ENCODE peak calls at places on chromosomes 5 and 9, in seven cellular contexts. T is cardiac muscle cell, J is fibroblast of lung, U is transverse colon, D is body of pancreas, Z is heart right ventricle, X is cardiac fibroblast. M is an unnamed sample.

GRCh38 chr9:96214639-96215038 is 87.3 kb downstream of the HSD17B3 start:
- DNase-seq in T (no peak), J (no peak), U (no peak), D (no peak), Z (no peak), X (no peak), M (no peak)

GRCh38 chr5:134477462-134478245 is 47.8 kb upstream of the JADE2 start:
- DNase-seq in T (no peak), J (no peak), U (peak; percentile 34), D (no peak), Z (no peak), X (peak; percentile 29), M (no peak)

GRCh38 chr9:21095561-21095960 is 17.8 kb upstream of the IFNB1 start:
- DNase-seq in T (no peak), J (peak; percentile 4), U (no peak), D (no peak), Z (no peak), X (no peak), M (no peak)

GRCh38 chr5:59608745-59609144 is 284.8 kb downstream of the PDE4D start:
- DNase-seq in T (peak; percentile 45), J (peak; percentile 70), U (no peak), D (no peak), Z (no peak), X (no peak), M (peak; percentile 57)

GRCh38 chr9:123191260-123191659 is 77.1 kb downstream of the STRBP start:
- DNase-seq in T (no peak), J (no peak), U (no peak), D (no peak), Z (no peak), X (no peak), M (no peak)

GRCh38 chr9:81964216-81965171 is 21.2 kb downstream of the SPATA31D3 start:
- DNase-seq in T (peak; percentile 23), J (no peak), U (no peak), D (no peak), Z (no peak), X (peak; percentile 6), M (no peak)

GRCh38 chr5:178203670-178204204 is 596 bp upstream of the HNRNPAB start:
- DNase-seq in T (no peak), J (no peak), U (no peak), D (no peak), Z (no peak), X (no peak), M (no peak)

GRCh38 chr5:10427201-10427600 is 14.5 kb upstream of the ROPN1L start:
- DNase-seq in T (no peak), J (no peak), U (no peak), D (no peak), Z (no peak), X (no peak), M (no peak)

GRCh38 chr5:24320633-24321032 is 324.1 kb downstream of the CDH10 start:
- DNase-seq in T (no peak), J (no peak), U (no peak), D (no peak), Z (no peak), X (no peak), M (no peak)

GRCh38 chr5:126043684-126044083 is 379.5 kb upstream of the GRAMD2B start:
- DNase-seq in T (peak; percentile 23), J (peak; percentile 49), U (no peak), D (no peak), Z (no peak), X (peak; percentile 22), M (peak; percentile 32)

GRCh38 chr9:111147021-111147420 is 108.8 kb upstream of the LPAR1 start:
- DNase-seq in T (no peak), J (no peak), U (no peak), D (no peak), Z (no peak), X (no peak), M (no peak)

GRCh38 chr5:53476531-53477480 is 3.6 kb upstream of the FST start:
- DNase-seq in T (no peak), J (no peak), U (no peak), D (no peak), Z (no peak), X (no peak), M (no peak)

GRCh38 chr9:131410051-131410491 is 16.2 kb downstream of the PRRC2B start:
- DNase-seq in T (peak; percentile 77), J (peak; percentile 55), U (no peak), D (no peak), Z (no peak), X (peak; percentile 52), M (peak; percentile 46)

GRCh38 chr5:25489834-25490538 is 845.2 kb upstream of the CDH10 start:
- DNase-seq in T (no peak), J (peak; percentile 64), U (no peak), D (no peak), Z (no peak), X (no peak), M (peak; percentile 47)

GRCh38 chr5:106873558-106873957 is 797.2 kb downstream of the EFNA5 start:
- DNase-seq in T (no peak), J (no peak), U (peak; percentile 82), D (peak; percentile 47), Z (no peak), X (no peak), M (no peak)

GRCh38 chr9:96859461-96860198 is 5.3 kb upstream of the ZNF782 start:
- DNase-seq in T (peak; percentile 31), J (peak; percentile 71), U (no peak), D (peak; percentile 17), Z (no peak), X (peak; percentile 25), M (peak; percentile 77)

DNA sequence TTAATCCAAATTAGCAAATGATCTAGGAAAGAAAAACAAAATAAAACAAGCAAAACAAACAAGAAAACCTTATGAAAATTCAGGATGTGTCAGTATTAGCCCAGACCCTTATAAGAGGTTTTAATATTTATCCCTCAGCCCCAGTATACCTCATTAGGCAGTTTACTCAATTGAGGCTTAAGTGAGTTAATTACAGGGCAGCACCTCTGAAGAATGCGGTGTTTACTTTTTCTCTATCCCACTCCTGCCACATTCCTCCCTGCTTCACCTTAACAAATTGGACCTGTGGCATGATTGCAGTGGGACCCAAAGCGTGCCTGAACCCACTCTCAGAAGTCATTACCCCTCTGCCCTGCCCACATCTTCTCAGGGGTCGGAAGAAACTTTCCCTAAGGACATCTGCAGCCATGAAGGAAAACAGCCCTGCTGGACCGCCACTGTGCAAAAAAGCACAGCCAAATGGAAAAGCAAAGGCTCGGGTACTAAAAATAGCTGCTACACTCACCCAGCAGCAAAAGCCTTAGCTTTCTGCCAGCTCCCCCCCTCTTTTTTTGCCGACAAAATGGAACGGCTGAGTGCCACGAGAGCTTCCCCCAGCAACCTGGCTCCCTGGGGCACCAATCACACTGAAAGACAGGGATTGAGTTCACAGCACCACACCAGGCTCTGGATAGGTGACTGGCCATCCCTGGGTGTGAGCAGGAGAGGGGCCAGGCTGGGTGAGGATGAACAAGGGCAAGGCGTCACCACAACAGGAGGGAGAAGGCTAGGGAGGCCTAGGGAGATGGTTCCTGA is 66.9 kb downstream of the SIL1 start:
- DNase-seq in T (peak; percentile 63), J (peak; percentile 74), U (peak; percentile 9), D (peak; percentile 67), Z (no peak), X (peak; percentile 40), M (peak; percentile 50)
- H3K4me3 ChIP-seq in T (no peak overlapping the region), J (peak overlapping the region; percentile 39), U (no peak overlapping the region), D (no peak overlapping the region), Z (peak overlapping the region; percentile 23), X (no peak overlapping the region), M (no peak overlapping the region)

GRCh38 chr9:110103257-110103656 is 104.7 kb downstream of the C9orf152 start:
- DNase-seq in T (no peak), J (no peak), U (no peak), D (no peak), Z (no peak), X (no peak), M (no peak)

GRCh38 chr9:110101531-110102161 is 106.3 kb downstream of the C9orf152 start:
- DNase-seq in T (peak; percentile 15), J (no peak), U (peak; percentile 62), D (no peak), Z (peak; percentile 22), X (no peak), M (no peak)

GRCh38 chr9:110095238-110095637 is 112.7 kb downstream of the C9orf152 start:
- DNase-seq in T (peak; percentile 80), J (peak; percentile 73), U (no peak), D (no peak), Z (no peak), X (peak; percentile 70), M (peak; percentile 74)

GRCh38 chr9:110095776-110096175 is 112.2 kb downstream of the C9orf152 start:
- DNase-seq in T (peak; percentile 78), J (peak; percentile 62), U (no peak), D (no peak), Z (no peak), X (peak; percentile 70), M (no peak)

DNA sequence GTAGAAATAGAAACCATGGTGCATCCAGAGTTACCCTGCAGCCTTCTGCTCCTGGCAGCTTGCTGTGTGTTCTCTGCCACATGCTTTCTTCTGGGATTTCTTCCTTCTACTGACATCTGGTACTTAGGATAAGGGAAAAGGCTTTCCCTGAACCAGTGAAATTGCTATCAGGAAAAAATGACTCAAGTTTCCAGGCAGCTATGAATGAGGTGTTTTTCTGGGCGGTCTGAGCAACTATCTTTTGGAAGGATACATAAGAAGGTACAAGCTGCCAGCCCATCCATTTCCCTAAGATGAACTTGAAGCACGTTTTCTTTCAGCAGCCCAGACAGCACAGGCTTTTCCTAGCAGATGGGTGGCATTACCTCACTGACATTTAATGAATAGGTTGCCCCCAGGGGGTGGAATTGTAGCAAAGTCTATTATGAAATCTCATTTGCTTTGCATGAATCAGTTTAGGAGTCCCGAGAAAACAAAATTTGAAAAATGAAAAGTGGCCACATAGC is 108.7 kb downstream of the C9orf152 start:
- DNase-seq in T (peak; percentile 82), J (peak; percentile 92), U (no peak), D (no peak), Z (no peak), X (peak; percentile 89), M (peak; percentile 77)
- TF ChIP-seq CTCF in T (peak; percentile 4), J (no peak), U (no peak), D (no peak), Z (no peak), X (no peak), M (no peak)

GRCh38 chr9:128335914-128336313 is 4.4 kb upstream of the SLC27A4 start:
- DNase-seq in T (no peak), J (no peak), U (no peak), D (no peak), Z (no peak), X (no peak), M (no peak)

GRCh38 chr9:128337972-128338371 is 2.4 kb upstream of the SLC27A4 start:
- DNase-seq in T (no peak), J (no peak), U (no peak), D (no peak), Z (no peak), X (no peak), M (no peak)

GRCh38 chr9:128333368-128333969 is 6.9 kb upstream of the SLC27A4 start:
- DNase-seq in T (no peak), J (no peak), U (no peak), D (no peak), Z (no peak), X (no peak), M (no peak)
- H3K4me3 ChIP-seq in T (no peak overlapping the region), J (no peak overlapping the region), U (no peak overlapping the region), D (no peak overlapping the region), Z (no peak overlapping the region), X (no peak overlapping the region), M (no peak overlapping the region)

GRCh38 chr5:150989695-150990094 is 30.7 kb upstream of the GPX3 start:
- DNase-seq in T (peak; percentile 13), J (no peak), U (no peak), D (no peak), Z (no peak), X (no peak), M (no peak)
- TF ChIP-seq CTCF in T (peak; percentile 24), J (no peak), U (no peak), D (no peak), Z (no peak), X (peak; percentile 23), M (peak; percentile 4)

M was measured in astrocyte of the spinal cord.